ENCODE peak calls at places on chromosomes 7 and 10, in five cellular contexts. J is AG09309, X is heart right ventricle, O is RWPE1, E is brain microvascular endothelial cell. H is an unnamed sample.
A peak's percentile ranks its signal among the peaks of the same experiment; 100 is the strongest.

GRCh38 chr10:30630571-30630970 is 1.0 kb upstream of the LYZL2 start:
- DNase-seq in J (no peak), X (no peak), O (no peak), E (no peak), H (peak; percentile 77)

GRCh38 chr7:24729365-24730017 is 27.8 kb downstream of the GSDME start:
- DNase-seq in J (no peak), X (peak; percentile 45), O (no peak), E (no peak), H (no peak)

GRCh38 chr7:116999316-116999715 is 46.0 kb downstream of the ST7 start:
- DNase-seq in J (no peak), X (no peak), O (no peak), E (peak; percentile 66), H (no peak)

GRCh38 chr10:84665883-84666463 is 337.6 kb downstream of the CCSER2 start:
- DNase-seq in J (no peak), X (no peak), O (peak; percentile 13), E (no peak), H (peak; percentile 53)

GRCh38 chr10:21161090-21161625 is 264.0 kb upstream of the NEBL start:
- DNase-seq in J (no peak), X (no peak), O (no peak), E (no peak), H (no peak)

GRCh38 chr10:63491558-63492316 is 26.0 kb upstream of the JMJD1C start:
- DNase-seq in J (peak; percentile 76), X (no peak), O (peak; percentile 63), E (peak; percentile 66), H (peak; percentile 91)

GRCh38 chr7:93574646-93575554 is at the start of gene CALCR:
- DNase-seq in J (no peak), X (no peak), O (no peak), E (no peak), H (no peak)

GRCh38 chr10:49605177-49605938 is 4.8 kb upstream of the SLC18A3 start:
- DNase-seq in J (no peak), X (no peak), O (no peak), E (no peak), H (peak; percentile 30)

GRCh38 chr10:95266674-95267095 is 24.1 kb downstream of the PDLIM1 start:
- DNase-seq in J (no peak), X (no peak), O (peak; percentile 97), E (peak; percentile 83), H (peak; percentile 62)

GRCh38 chr7:17854297-17855047 is 85.8 kb downstream of the SNX13 start:
- DNase-seq in J (no peak), X (no peak), O (no peak), E (peak; percentile 18), H (no peak)

GRCh38 chr10:27742926-27743735 is 2.5 kb downstream of the MKX start:
- DNase-seq in J (no peak), X (no peak), O (no peak), E (no peak), H (no peak)

GRCh38 chr10:27741173-27742091 is 4.2 kb downstream of the MKX start:
- DNase-seq in J (no peak), X (peak; percentile 24), O (no peak), E (no peak), H (no peak)

GRCh38 chr10:27744478-27745379 is 890 bp downstream of the MKX start:
- DNase-seq in J (no peak), X (no peak), O (no peak), E (no peak), H (no peak)

GRCh38 chr10:27743736-27744477 is 1.7 kb downstream of the MKX start:
- DNase-seq in J (no peak), X (no peak), O (no peak), E (no peak), H (no peak)

DNA sequence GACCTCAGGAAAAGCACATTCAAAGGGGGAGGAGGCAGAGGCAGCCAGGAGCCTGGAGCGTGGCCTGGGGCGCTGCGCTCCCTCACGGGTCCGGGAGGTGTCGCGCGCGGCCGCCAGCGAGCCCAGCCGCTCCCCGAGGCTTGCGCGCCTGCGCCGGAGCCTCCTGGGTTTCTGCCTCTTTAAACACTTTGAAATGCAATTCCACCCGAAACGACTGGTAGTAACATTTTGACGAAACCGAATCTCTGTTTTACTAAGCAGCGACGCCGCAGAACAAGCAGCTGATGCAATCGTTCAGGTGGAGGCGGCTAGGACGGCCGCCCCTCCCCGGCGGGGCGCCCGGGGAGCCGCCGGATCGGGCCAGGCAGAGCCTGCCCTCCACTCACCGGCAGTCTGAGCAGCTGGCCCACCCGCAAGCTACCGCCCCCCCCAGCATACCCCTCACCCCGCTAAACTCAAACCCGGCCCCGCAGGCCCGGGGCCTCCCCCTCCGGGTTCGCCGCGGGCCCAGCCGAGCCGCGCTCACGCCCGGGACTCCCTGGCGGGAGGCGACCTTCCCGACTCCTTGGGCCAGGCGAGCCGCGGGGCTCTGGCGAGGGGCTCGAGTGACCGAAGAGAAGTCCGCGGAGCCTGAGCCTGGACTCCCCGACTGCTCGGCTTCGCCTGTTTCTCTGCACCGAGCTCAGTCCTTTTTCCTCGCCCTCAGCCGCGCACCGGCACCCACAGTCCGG is 3.3 kb downstream of the MKX start:
- DNase-seq in J (peak; percentile 86), X (peak; percentile 75), O (peak; percentile 70), E (peak; percentile 82), H (peak; percentile 69)
- TF ChIP-seq CTCF in J (peak; percentile 46), X (peak; percentile 82), O (peak; percentile 92), E (peak; percentile 62), H (peak; percentile 52)

DNA sequence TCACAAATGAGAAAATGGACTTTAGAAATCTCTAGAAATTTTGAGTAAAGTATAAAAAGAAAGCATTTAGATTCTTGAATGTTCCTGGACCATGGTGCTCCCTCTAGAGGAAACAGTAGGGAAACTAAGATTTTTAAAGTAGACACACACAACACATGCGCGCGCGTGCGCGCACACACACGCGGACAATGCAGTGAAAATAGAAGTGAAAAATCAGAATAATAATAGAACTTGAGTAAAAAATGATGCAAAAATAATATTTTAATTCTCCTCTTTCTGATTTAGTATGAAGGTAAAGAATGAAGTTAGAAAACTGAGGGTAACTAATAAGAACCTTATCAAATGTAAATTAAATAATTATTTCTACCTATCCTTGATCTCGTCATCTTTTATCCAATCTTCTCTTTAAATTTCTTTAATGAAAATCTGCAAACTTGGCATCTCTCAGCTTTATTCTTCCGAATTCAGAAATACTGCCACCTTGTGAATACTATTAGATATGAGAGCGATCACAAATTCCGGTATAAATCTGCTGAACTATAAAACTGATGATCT is 117.0 kb upstream of the AMPH start:
- DNase-seq in J (no peak), X (no peak), O (no peak), E (peak; percentile 18), H (peak; percentile 31)
- TF ChIP-seq CTCF in J (peak; percentile 43), X (peak; percentile 54), O (peak; percentile 43), E (peak; percentile 55), H (peak; percentile 17)

DNA sequence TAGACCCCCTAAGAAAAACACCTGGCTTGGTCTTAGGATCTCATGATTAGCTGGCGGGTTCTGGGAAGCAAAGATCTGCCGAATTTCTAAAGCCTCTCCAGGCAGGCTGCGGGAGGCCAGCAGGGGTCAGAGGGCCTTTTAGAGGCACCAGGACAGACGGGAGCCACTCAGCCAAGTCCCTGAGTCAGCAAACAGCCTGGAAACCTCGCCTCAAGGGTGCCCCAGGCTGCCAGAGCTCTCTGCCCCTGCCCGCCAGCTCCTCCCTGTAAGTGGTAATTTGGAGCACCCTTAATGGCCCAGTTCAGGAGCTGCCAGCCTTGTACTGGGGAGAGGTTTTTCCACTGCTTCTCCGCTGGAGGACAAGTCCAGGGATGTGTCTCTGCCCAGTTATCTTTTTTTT is 88.7 kb downstream of the HIP1 start:
- DNase-seq in J (no peak), X (no peak), O (no peak), E (no peak), H (no peak)
- TF ChIP-seq CTCF in J (no peak), X (peak; percentile 9), O (no peak), E (no peak), H (no peak)

DNA sequence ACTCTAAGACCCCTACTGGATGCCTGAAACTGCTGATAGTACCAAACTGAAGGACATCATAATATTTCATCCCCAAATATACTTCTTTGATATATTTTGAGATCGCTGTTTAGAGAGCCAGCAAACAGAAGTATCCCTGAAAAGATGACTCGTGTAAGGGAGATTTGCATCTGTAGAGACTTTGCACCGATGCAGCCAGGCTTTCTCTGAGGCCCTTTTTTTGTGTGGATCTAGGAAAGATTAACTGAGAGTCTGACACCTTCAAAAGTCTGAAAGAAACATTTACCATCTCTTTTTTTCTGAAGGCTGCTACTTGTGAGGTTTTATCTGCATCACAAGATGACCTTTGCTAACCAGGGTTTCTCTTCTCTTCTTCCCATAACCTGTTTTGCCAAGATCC is 717.2 kb upstream of the MBL2 start:
- DNase-seq in J (no peak), X (no peak), O (no peak), E (no peak), H (no peak)
- TF ChIP-seq CTCF in J (no peak), X (no peak), O (no peak), E (no peak), H (no peak)

DNA sequence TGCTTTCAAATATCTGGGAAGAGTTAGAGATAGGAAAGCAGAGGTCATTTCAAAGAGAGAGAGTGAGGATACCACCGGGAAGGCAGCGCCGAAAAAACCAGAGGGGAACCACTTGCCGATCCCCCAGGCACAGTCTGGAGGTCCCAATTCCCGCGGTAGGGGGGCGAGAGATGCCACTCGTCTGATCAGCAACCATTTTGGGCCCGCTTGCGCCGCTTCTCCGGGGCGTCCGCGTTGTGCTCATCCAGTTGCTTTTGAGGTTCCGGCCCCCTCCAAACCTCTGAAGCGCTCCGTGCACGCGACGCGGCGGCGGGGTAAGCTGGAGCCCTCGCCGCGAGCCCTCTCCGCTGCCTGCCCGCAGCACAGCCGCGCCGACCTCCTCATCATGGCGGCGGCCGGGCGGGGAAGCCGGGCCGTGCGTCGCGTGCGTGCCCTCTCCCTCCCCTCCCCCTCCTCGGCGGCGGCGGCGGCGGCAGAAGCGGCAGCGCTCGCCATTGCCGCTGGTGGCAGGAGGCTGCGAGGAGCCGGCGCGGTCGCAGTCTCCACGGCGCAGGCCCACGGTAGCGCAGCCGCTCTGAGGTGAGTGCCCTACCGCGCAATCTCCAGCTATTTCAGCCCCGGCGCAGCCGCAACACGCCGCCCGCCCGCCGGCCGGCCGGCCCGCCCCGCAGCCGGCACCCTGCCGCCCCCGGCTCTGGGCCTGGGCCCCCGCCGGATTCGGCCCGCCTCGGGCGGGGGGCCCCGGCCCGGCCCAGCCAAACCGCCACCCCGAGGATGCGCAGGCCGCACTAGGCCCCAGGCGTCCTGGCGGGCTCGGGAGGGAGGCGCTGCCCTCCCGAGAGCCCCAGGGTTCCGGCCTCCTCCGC is at the start of gene NRF1:
- DNase-seq in J (peak; percentile 64), X (peak; percentile 92), O (peak; percentile 64), E (peak; percentile 87), H (peak; percentile 86)
- TF ChIP-seq CTCF in J (no peak), X (peak; percentile 35), O (peak; percentile 39), E (peak; percentile 2), H (no peak)

DNA sequence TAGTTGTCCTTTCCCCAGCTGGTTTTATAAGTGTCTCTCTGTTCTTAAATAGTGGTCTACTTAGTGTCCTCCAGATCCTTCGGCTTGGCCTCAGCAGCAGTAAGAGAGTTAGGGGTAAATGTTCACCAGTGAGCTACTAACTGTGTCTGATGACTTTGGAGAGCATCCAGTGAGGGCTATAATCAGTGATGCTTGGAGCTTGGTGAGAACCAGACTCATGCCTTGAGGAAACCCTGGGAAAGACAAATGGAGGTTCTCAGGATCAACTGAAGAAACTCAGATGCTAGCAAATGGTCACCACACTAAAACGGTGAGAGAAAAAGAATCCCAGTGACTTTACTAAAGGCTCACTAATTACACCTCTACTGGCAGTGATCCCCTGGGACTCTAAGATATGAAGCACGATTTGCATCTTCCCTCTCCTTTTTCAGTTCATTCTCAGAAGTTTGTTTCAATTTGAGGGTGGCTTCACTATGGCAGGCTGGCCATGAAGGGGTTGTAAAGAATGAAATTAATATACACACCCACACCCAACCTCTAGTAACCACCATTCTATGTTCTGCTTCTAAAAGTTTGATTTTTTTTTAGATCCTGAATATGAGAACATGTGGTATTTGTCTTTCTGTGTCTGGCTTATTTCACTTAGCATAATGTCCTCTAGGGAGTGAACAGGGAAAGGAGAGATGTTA is 178.0 kb downstream of the PDE1C start:
- DNase-seq in J (no peak), X (no peak), O (no peak), E (no peak), H (no peak)
- TF ChIP-seq CTCF in J (no peak), X (no peak), O (no peak), E (no peak), H (no peak)

H was measured in MCF 10A.